ENCODE peak calls at places on chromosomes 3 and 15, in nine cellular contexts. V, J, S, X, R, G, D, O and T are unnamed samples.

GRCh38 chr3:52670621-52671521 is 14.8 kb downstream of the PBRM1 start:
- DNase-seq in V (peak; percentile 80), J (no peak), S (peak; percentile 100), X (no peak), R (no peak), G (no peak), D (peak; percentile 95), O (peak; percentile 100), T (peak; percentile 100)

GRCh38 chr3:10395671-10396070 is 74.8 kb upstream of the SEC13 start:
- DNase-seq in V (no peak), J (no peak), S (no peak), X (no peak), R (peak; percentile 16), G (no peak), D (no peak), O (no peak), T (no peak)

GRCh38 chr3:128267541-128267940 is 114.3 kb downstream of the EEFSEC start:
- DNase-seq in V (no peak), J (no peak), S (no peak), X (no peak), R (no peak), G (no peak), D (no peak), O (no peak), T (no peak)

GRCh38 chr15:40336129-40337122 is 4.3 kb downstream of the CCDC9B start:
- DNase-seq in V (no peak), J (no peak), S (no peak), X (no peak), R (no peak), G (no peak), D (no peak), O (no peak), T (no peak)

GRCh38 chr3:194711913-194712312 is 26.2 kb downstream of the FAM43A start:
- DNase-seq in V (no peak), J (no peak), S (peak; percentile 62), X (peak; percentile 74), R (no peak), G (no peak), D (peak; percentile 97), O (peak; percentile 98), T (peak; percentile 96)

GRCh38 chr3:133441867-133442270 is 42.0 kb downstream of the BFSP2 start:
- DNase-seq in V (no peak), J (no peak), S (no peak), X (no peak), R (no peak), G (no peak), D (no peak), O (peak; percentile 48), T (no peak)

GRCh38 chr15:28112962-28113361 is 13.8 kb upstream of the OCA2 start:
- DNase-seq in V (no peak), J (peak; percentile 74), S (no peak), X (no peak), R (no peak), G (no peak), D (no peak), O (no peak), T (no peak)

GRCh38 chr15:58489289-58489688 is 57.5 kb downstream of the LIPC start:
- DNase-seq in V (no peak), J (no peak), S (no peak), X (no peak), R (no peak), G (no peak), D (no peak), O (no peak), T (no peak)

GRCh38 chr3:33490641-33491241 is 50.5 kb upstream of the UBP1 start:
- DNase-seq in V (no peak), J (no peak), S (peak; percentile 25), X (no peak), R (no peak), G (no peak), D (peak; percentile 3), O (peak; percentile 35), T (peak; percentile 4)

GRCh38 chr3:127405791-127406190 is 117.9 kb upstream of the PRR20G start:
- DNase-seq in V (no peak), J (peak; percentile 65), S (no peak), X (no peak), R (no peak), G (no peak), D (no peak), O (no peak), T (no peak)

GRCh38 chr3:120472121-120472844 is 21.5 kb upstream of the FSTL1 start:
- DNase-seq in V (no peak), J (no peak), S (no peak), X (no peak), R (no peak), G (no peak), D (no peak), O (no peak), T (no peak)

GRCh38 chr3:120471643-120472042 is 20.9 kb upstream of the FSTL1 start:
- DNase-seq in V (no peak), J (no peak), S (peak; percentile 67), X (no peak), R (no peak), G (no peak), D (no peak), O (peak; percentile 73), T (no peak)

GRCh38 chr3:120469440-120470415 is 18.9 kb upstream of the FSTL1 start:
- DNase-seq in V (no peak), J (peak; percentile 87), S (peak; percentile 51), X (no peak), R (no peak), G (no peak), D (no peak), O (peak; percentile 62), T (peak; percentile 27)

GRCh38 chr3:120470870-120471269 is 20.1 kb upstream of the FSTL1 start:
- DNase-seq in V (no peak), J (no peak), S (peak; percentile 55), X (peak; percentile 51), R (no peak), G (no peak), D (no peak), O (no peak), T (no peak)

DNA sequence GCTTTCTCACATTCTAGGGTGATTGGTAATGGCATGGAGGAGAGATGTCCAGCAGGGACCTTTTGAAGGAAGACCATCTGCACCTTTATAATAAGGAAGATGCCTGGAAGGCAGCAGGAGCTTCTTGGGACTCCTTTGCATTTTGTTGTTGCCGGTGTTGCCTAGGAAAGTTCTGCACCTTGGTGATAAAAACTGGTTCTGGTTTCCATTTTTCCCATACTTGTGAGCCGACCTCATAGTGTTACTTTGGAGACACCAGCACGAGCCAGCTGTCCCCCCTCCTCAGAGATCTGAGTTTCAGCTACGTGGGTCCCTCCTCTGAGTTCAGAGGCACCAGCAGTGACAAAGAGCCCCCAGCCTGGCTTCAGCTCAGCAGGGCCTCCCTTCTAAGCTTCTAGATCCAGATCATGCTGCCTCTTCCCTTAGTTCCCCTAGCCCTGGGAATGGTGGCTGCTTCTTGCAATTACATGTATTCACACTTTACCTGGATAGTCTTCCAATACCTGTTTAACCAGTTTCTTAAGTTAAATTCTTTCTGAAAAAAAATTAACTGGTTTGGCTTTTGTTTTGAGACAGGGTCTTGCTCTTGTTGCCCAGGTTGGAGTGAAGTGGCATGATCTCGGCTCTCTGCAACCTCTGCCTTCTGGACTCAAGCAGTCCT is 18.0 kb upstream of the FSTL1 start:
- DNase-seq in V (no peak), J (no peak), S (no peak), X (no peak), R (no peak), G (no peak), D (no peak), O (no peak), T (no peak)
- TF ChIP-seq CTCF in V (no peak), J (no peak), S (no peak), X (no peak), R (no peak), G (no peak), D (no peak), O (no peak), T (no peak)

DNA sequence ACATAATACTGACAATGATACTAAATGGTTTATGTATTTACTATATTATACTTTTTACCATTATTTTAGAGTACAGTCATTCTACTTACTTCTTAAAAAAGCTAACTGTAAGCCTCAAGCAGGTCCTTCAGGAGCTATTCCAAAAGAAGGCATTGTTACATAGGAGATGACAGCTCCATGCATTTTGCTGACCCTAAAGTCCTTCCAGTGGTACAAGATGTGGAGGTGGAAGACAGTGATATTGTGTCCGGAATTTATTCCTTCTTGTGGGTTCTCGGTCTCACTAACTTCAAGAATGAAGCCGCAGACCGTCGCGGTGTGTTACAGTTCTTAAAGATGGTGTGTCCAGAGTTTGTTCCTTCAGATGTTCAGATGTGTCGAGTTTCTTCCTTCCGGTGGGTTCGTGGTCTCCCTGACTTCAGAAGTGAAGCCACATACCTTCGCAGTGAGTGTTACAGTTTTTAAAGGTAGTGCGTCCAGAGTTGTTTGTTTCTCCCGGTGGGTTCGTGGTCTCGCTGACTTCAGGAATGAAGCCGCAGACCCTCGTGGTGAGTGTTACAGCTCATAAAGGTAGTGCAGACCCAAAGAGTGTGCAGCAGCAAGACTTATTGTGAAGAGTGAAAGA is 20.9 kb downstream of the AVEN start:
- DNase-seq in V (no peak), J (no peak), S (no peak), X (no peak), R (peak; percentile 30), G (no peak), D (no peak), O (no peak), T (no peak)
- H3K4me3 ChIP-seq in V (no peak overlapping the region), J (no peak overlapping the region), S (no peak overlapping the region), X (no peak overlapping the region), R (no peak overlapping the region), G (no peak overlapping the region), D (no peak overlapping the region), O (no peak overlapping the region), T (no peak overlapping the region)

DNA sequence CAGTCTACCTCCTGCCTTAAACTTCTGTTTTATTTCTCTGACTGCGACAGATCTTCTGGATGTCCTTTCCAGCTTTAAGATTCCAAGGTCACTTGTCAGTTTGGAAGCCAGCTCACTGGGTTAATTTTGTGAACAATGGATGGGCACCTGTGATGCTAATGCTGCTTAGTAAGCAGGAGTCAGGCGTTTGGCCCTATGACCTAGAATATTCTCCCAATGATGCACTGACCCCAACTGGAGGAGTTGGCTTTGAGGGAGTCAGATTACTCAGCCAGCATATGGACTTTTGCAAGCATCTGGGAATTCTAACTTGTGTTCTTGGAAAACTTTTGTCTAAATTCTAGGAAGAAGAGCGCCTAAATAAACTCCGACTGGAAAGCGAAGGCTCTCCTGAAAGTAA is 28.1 kb downstream of the HACD3 start:
- DNase-seq in V (no peak), J (no peak), S (peak; percentile 61), X (no peak), R (no peak), G (no peak), D (no peak), O (peak; percentile 61), T (no peak)
- TF ChIP-seq CTCF in V (no peak), J (no peak), S (no peak), X (no peak), R (no peak), G (no peak), D (no peak), O (no peak), T (no peak)

DNA sequence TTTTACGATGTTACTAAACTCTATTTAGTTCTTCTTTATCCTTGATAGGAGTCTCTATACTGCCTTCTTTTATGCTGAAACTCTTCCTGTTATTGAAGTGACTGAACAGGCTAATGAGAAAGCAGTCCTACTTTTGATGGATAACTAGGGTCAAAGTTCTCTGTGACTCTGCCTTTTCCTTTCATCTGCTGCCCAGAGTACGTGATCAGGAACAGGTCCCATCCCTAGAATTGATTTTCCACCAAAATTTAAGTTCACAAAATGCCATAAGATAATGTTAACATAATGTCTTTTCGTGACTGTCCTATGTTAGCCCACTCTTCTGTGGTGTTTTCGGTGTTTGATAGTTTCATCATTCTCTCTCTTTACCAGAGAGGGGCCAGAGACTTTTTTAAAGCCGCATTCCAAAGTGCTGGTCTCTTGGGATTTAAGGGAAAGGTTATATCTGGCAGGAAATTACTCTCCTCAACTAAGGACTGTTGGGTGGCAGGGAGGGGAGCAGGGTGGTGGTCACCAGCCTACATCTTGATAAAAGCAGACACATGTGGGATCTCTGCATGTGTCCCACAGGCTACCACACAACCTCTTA is 50.3 kb upstream of the PLXND1 start:
- DNase-seq in V (no peak), J (no peak), S (peak; percentile 16), X (no peak), R (no peak), G (no peak), D (peak; percentile 48), O (no peak), T (no peak)
- H3K4me3 ChIP-seq in V (no peak overlapping the region), J (no peak overlapping the region), S (no peak overlapping the region), X (no peak overlapping the region), R (no peak overlapping the region), G (no peak overlapping the region), D (no peak overlapping the region), O (no peak overlapping the region), T (peak overlapping the region; percentile 45)